ENCODE peak calls at places on chromosomes 3 and 15, in eight cellular contexts. O is activated naive CD4-positive, alpha-beta T cell treated with Interleukin-2 at 50 U/mL for 16 hours; M is GM10248; D is putamen; C is NT2/D1; G is HT1080; N is T-helper 1 cell; S is activated CD8-positive, alpha-beta T cell treated with anti-CD3 and anti-CD28 coated beads, Interleukin-2, amount 10 ng/mL, durations not matched to agents 7 days and 5 days. P is an unnamed sample.

GRCh38 chr15:82393671-82394070 is 35.9 kb upstream of the GOLGA6L9 start:
- DNase-seq in S (no peak), N (no peak), D (no peak), G (peak; percentile 46), M (no peak), C (no peak), O (no peak), P (no peak)

GRCh38 chr3:50525987-50526386 is 22.6 kb upstream of the CACNA2D2 start:
- DNase-seq in O (peak; percentile 54), N (no peak), S (peak; percentile 84), D (no peak), G (peak; percentile 63), M (peak; percentile 72), C (peak; percentile 68), P (no peak)

GRCh38 chr3:16137977-16138376 is 36.5 kb upstream of the GALNT15 start:
- DNase-seq in S (no peak), N (no peak), O (no peak), C (no peak), M (no peak), G (no peak), D (no peak), P (no peak)

GRCh38 chr3:129312671-129313414 is 34.2 kb downstream of the HMCES start:
- DNase-seq in G (no peak), D (no peak), C (no peak), M (no peak), S (no peak), O (no peak), N (no peak), P (no peak)

GRCh38 chr15:50224606-50225005 is 40.9 kb downstream of the HDC start:
- DNase-seq in O (no peak), M (no peak), C (no peak), D (no peak), S (no peak), N (no peak), G (no peak), P (no peak)

GRCh38 chr3:29593802-29594201 is 312.9 kb downstream of the RBMS3 start:
- DNase-seq in M (no peak), G (no peak), S (no peak), O (no peak), D (no peak), C (no peak), N (no peak), P (no peak)

GRCh38 chr3:128222771-128223386 is 69.6 kb downstream of the EEFSEC start:
- DNase-seq in O (no peak), G (no peak), S (no peak), C (no peak), N (no peak), M (no peak), D (no peak), P (no peak)

GRCh38 chr3:37183976-37184375 is 9.6 kb upstream of the LRRFIP2 start:
- DNase-seq in N (no peak), M (no peak), S (no peak), D (peak; percentile 92), G (no peak), C (no peak), O (no peak), P (no peak)

GRCh38 chr3:160447544-160447943 is 2.0 kb downstream of the TRIM59 start:
- DNase-seq in N (no peak), C (no peak), D (no peak), G (no peak), O (no peak), M (no peak), S (no peak), P (no peak)

GRCh38 chr15:100338971-100339444 is 2.8 kb downstream of the ADAMTS17 start:
- DNase-seq in G (peak; percentile 34), O (peak; percentile 59), N (no peak), S (peak; percentile 82), M (no peak), D (peak; percentile 45), C (peak; percentile 75), P (peak; percentile 51)